ENCODE peak calls at places on chromosome 10, in ten cellular contexts. G is ovary, L is Calu3, F is fibroblast of villous mesenchyme, I is neural crest cell, R is endothelial cell, V is heart left ventricle, J is HCT116, A is B cell, W is GM06990. M is an unnamed sample.

GRCh38 chr10:107924458-107924857 is 760.0 kb upstream of the SORCS1 start:
- DNase-seq in J (no peak), A (no peak), W (no peak), G (no peak), F (no peak), L (no peak), V (no peak), I (no peak), R (no peak), M (no peak)

GRCh38 chr10:127720903-127721302 is 16.1 kb upstream of the FOXI2 start:
- DNase-seq in V (no peak), L (no peak), F (no peak), R (no peak), I (no peak), W (no peak), J (no peak), G (no peak), A (no peak), M (no peak)

GRCh38 chr10:31927597-31928530 is 767 bp downstream of the ARHGAP12 start:
- DNase-seq in I (peak), A (peak), L (peak), J (no peak), G (peak), W (peak), R (peak), V (peak), F (peak), M (peak)

GRCh38 chr10:74282151-74282852 is 131.3 kb downstream of the ADK start:
- DNase-seq in V (no peak), G (no peak), A (no peak), I (no peak), J (no peak), F (peak), L (no peak), R (no peak), W (no peak), M (no peak)

GRCh38 chr10:17771027-17771426 is 19.0 kb downstream of the TMEM236 start:
- DNase-seq in F (no peak), R (no peak), J (no peak), G (no peak), A (no peak), L (no peak), V (no peak), I (no peak), W (no peak), M (no peak)

GRCh38 chr10:90832111-90832510 is 25.7 kb downstream of the HTR7 start:
- DNase-seq in F (no peak), I (no peak), R (no peak), J (no peak), G (no peak), L (no peak), W (no peak), A (no peak), V (no peak), M (no peak)

GRCh38 chr10:72564596-72564995 is 61.3 kb downstream of the MICU1 start:
- DNase-seq in W (no peak), G (no peak), I (no peak), F (peak), V (no peak), L (no peak), J (no peak), R (no peak), A (no peak), M (no peak)

GRCh38 chr10:34732926-34733325 is 82.2 kb downstream of the PARD3 start:
- DNase-seq in J (peak), V (no peak), L (no peak), W (no peak), I (no peak), F (peak), A (no peak), G (no peak), R (no peak), M (no peak)

GRCh38 chr10:67818323-67818722 is 19.7 kb downstream of the DNAJC12 start:
- DNase-seq in V (no peak), F (no peak), A (no peak), G (no peak), J (no peak), R (no peak), W (no peak), L (peak), I (no peak), M (no peak)

GRCh38 chr10:62815373-62816111 is 624 bp downstream of the EGR2 start:
- DNase-seq in L (peak), I (peak), A (peak), V (no peak), J (no peak), W (peak), G (no peak), F (peak), R (no peak), M (peak)

GRCh38 chr10:59865101-59865500 is 41.3 kb downstream of the CCDC6 start:
- DNase-seq in R (no peak), L (peak), F (peak), I (no peak), G (no peak), V (no peak), W (no peak), J (peak), A (peak), M (no peak)

GRCh38 chr10:60757422-60757895 is 20.8 kb upstream of the CDK1 start:
- DNase-seq in F (peak), J (no peak), G (no peak), V (no peak), W (no peak), R (no peak), A (no peak), I (no peak), L (no peak), M (no peak)

GRCh38 chr10:23060918-23061317 is 34.5 kb upstream of the MSRB2 start:
- DNase-seq in J (no peak), G (no peak), A (no peak), W (no peak), V (no peak), F (no peak), R (no peak), L (no peak), I (no peak), M (no peak)

GRCh38 chr10:80662429-80663211 is 124.9 kb downstream of the SH2D4B start:
- DNase-seq in G (peak), L (peak), J (peak), A (peak), W (peak), R (peak), V (peak), F (peak), I (peak), M (peak)

GRCh38 chr10:62113680-62114079 is 155.0 kb downstream of the RTKN2 start:
- DNase-seq in G (no peak), A (no peak), W (no peak), V (no peak), J (no peak), I (no peak), F (no peak), R (no peak), L (no peak), M (no peak)

GRCh38 chr10:89966211-89966610 is 264.8 kb downstream of the KIF20B start:
- DNase-seq in R (no peak), J (no peak), W (no peak), F (no peak), L (no peak), A (no peak), I (no peak), G (no peak), V (no peak), M (no peak)

GRCh38 chr10:63375458-63375857 is 90.3 kb downstream of the JMJD1C start:
- DNase-seq in G (no peak), J (no peak), A (no peak), W (no peak), F (peak), R (no peak), V (no peak), L (no peak), I (no peak), M (no peak)

GRCh38 chr10:52064084-52064845 is 249.8 kb upstream of the DKK1 start:
- DNase-seq in R (no peak), G (no peak), W (no peak), A (no peak), I (no peak), J (no peak), F (no peak), V (peak), L (no peak), M (no peak)

GRCh38 chr10:22315455-22316285 is 518 bp upstream of the COMMD3 start:
- DNase-seq in F (no peak), G (no peak), V (no peak), L (no peak), J (no peak), I (no peak), W (no peak), R (no peak), A (no peak), M (no peak)

GRCh38 chr10:17847586-17848296 is 38.6 kb downstream of the MRC1 start:
- DNase-seq in L (no peak), A (no peak), V (no peak), F (peak), W (no peak), R (no peak), G (no peak), J (no peak), I (no peak), M (no peak)

GRCh38 chr10:84179059-84179710 is 5.6 kb downstream of the GPR15LG start:
- DNase-seq in L (no peak), I (no peak), G (no peak), R (no peak), F (peak), J (no peak), A (peak), V (peak), W (peak), M (no peak)

GRCh38 chr10:1240341-1240775 is 184.2 kb downstream of the WDR37 start:
- DNase-seq in V (no peak), F (no peak), A (peak), R (peak), I (no peak), L (no peak), G (no peak), J (no peak), W (no peak), M (no peak)

GRCh38 chr10:63204667-63205391 is 71.7 kb downstream of the NRBF2 start:
- DNase-seq in G (no peak), J (no peak), I (no peak), W (peak), R (no peak), L (no peak), A (no peak), V (no peak), F (peak), M (no peak)

GRCh38 chr10:124041684-124042445 is 51.5 kb downstream of the CHST15 start:
- DNase-seq in G (no peak), W (no peak), L (no peak), F (no peak), V (no peak), I (no peak), J (no peak), A (no peak), R (no peak), M (no peak)

GRCh38 chr10:82278401-82279182 is 403.6 kb downstream of the NRG3 start:
- DNase-seq in R (no peak), W (no peak), V (no peak), L (no peak), F (no peak), J (no peak), I (no peak), G (no peak), A (no peak), M (no peak)
- TF ChIP-seq CTCF in R (no peak), W (no peak), V (no peak), L (no peak), F (no peak), J (no peak), I (no peak), G (no peak), A (no peak), M (no peak)

DNA sequence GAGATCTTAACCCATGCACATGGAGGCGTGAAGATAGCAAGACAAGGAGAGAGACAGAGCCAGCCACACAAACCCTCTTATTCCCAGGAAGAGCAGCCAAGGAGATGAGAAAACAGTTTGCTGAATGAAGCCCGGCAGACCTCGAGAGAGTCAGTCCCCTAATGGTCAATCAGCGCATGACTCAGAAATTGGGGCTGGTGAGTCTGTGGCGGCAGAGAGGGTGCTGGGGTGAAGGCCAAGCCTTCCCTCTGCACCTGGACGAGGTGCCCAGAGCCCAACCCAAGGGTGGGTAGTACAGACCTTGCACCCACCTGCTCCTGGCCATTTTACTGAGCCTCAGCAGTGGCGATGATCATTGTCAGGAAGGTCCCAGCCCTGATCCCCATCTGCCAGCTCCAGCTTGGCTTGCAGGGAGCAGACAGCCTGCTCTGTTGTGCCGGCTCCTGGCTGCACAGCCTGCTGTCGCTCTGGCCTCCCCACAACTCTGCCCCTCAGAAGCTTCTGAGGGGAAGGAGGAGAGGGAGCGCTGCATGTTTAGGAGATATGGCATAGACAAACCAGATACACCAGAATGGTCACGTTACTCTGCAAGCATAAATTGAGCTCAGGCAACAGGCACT is 256.6 kb downstream of the RPS24 start:
- DNase-seq in V (no peak), F (no peak), J (no peak), A (no peak), W (no peak), R (no peak), G (no peak), L (no peak), I (no peak), M (no peak)
- TF ChIP-seq CTCF in V (no peak), F (no peak), J (no peak), A (no peak), W (no peak), R (no peak), G (no peak), L (no peak), I (no peak), M (peak)

GRCh38 chr10:125779403-125780327 is 4.0 kb upstream of the MMP21 start:
- DNase-seq in J (no peak), A (no peak), F (no peak), R (no peak), G (no peak), I (no peak), V (no peak), W (no peak), L (no peak), M (no peak)
- TF ChIP-seq CTCF in J (no peak), A (no peak), F (no peak), R (no peak), G (no peak), I (no peak), V (no peak), W (no peak), L (no peak), M (no peak)

GRCh38 chr10:5963591-5963990 is 13.8 kb downstream of the IL15RA start:
- DNase-seq in L (no peak), G (no peak), A (no peak), J (no peak), R (no peak), F (no peak), W (no peak), V (peak), I (no peak), M (no peak)

GRCh38 chr10:5965266-5965665 is 12.1 kb downstream of the IL15RA start:
- DNase-seq in L (no peak), V (peak), A (no peak), I (no peak), W (no peak), F (no peak), R (no peak), G (no peak), J (no peak), M (no peak)

GRCh38 chr10:5964736-5965135 is 12.6 kb downstream of the IL15RA start:
- DNase-seq in G (no peak), F (no peak), R (no peak), A (no peak), V (peak), I (no peak), L (no peak), W (no peak), J (no peak), M (no peak)

GRCh38 chr10:5961405-5962100 is 15.8 kb downstream of the IL15RA start:
- DNase-seq in L (no peak), F (no peak), R (no peak), I (no peak), W (no peak), J (no peak), V (peak), A (no peak), G (no peak), M (no peak)

GRCh38 chr10:5963071-5963470 is 14.3 kb downstream of the IL15RA start:
- DNase-seq in A (no peak), I (no peak), W (no peak), G (no peak), J (no peak), V (peak), L (no peak), R (no peak), F (no peak), M (no peak)
- TF ChIP-seq CTCF in A (no peak), I (no peak), W (no peak), G (no peak), J (no peak), V (no peak), L (no peak), R (no peak), F (no peak), M (no peak)

DNA sequence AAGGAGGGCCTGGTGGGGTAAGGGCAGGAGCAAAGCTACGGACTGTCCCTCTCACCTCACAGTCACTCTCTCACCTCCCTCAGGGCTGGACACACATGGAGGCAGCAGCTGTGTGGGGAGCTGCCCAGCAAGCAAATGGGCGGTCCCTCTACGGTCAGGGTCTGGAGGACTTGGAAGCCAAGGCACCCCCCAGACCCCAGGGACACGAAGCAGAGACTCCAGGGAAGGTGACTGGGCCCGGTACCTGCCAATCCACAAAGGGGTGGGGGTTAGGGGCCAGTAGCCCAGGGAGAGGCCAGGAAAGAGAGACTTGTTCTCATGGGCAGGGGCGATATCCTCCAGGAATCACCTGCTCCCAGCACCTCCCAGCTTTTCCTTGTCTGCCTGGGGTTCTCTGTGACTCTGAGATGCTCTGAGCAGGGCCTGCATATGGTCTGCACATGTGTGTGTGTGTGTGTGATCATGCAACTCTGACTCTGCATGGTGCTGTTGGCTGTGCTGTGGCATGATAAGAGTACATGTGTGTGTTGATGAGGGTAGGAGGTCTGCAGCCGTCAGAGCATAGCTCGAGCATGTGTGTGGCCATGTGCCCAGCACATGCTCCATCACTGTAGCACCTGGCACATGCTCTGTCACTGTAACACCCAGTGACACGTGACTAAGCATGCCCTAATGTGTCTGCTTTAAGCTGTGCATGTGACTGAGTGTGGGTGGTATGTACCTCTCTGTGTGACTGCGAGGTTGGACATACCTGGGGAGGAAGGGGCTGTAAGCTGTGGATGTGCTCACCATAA is 4.5 kb upstream of the LDB3 start:
- DNase-seq in G (no peak), W (no peak), A (no peak), L (no peak), F (no peak), V (peak), J (no peak), R (no peak), I (no peak), M (no peak)
- TF ChIP-seq CTCF in G (no peak), W (no peak), A (no peak), L (no peak), F (no peak), V (no peak), J (no peak), R (no peak), I (no peak), M (no peak)

DNA sequence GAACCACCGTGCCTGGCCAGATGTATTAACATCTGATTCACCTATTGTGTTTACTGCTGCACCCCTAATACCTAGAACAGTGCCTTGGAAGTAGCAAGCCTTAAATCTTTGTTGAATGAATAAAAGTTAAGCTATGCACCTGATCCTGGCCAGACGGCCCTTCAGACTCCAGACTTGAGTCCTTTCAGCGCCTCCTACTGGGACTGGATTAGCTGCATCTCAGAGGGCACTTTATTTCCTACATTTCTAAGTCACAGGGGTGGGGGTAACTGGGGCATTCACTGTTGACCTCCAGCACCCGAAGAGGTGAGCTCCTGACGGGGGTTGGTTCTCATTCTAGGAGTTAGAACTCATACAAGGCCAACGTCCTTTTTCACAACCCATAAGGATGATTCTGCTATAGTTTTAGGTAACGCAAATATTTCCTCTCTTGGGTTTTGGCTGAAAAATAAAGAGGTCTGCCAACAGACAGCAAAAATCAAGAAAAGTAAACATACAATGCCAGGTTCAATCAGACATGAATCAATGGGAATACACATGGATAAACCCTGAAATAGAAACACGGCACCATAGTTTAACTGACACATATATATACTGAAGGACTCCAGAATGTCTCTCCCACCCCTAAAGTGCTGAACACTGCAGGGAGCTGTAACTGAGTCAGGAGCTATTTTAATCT is 48.0 kb upstream of the DLG5 start:
- DNase-seq in V (no peak), L (peak), J (peak), W (no peak), R (peak), G (no peak), A (no peak), I (peak), F (peak), M (no peak)
- TF ChIP-seq CTCF in V (no peak), L (peak), J (peak), W (peak), R (peak), G (no peak), A (no peak), I (peak), F (peak), M (peak)

DNA sequence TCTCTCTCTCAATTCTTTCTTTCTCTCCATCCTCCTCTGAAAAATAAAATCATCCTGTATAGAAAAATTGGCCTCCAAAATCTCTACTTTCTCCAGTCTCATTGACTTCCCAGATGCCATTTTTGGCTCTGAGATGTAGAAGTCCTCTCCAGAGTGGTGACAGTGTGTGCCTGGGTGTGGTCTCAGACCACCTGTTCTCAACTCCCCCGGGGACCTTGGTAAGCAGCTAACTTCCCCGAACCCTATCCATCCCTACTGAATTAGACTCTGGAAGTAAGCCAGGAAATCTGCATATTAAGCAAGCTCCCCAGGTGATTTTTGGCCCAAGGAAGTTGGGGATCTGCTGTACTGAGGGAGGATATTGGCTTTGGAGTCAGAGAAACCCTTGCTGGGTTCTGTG is 120.5 kb downstream of the WDR11 start:
- DNase-seq in J (no peak), L (no peak), W (no peak), A (no peak), G (no peak), F (no peak), R (no peak), I (no peak), V (no peak), M (no peak)
- TF ChIP-seq CTCF in J (no peak), L (no peak), W (no peak), A (no peak), G (no peak), F (no peak), R (no peak), I (no peak), V (no peak), M (no peak)

GRCh38 chr10:118045842-118046490 is 775 bp downstream of the RAB11FIP2 start:
- DNase-seq in W (no peak), I (no peak), J (peak), L (peak), R (no peak), V (peak), F (peak), G (peak), A (no peak), M (no peak)
- TF ChIP-seq CTCF in W (no peak), I (no peak), J (no peak), L (no peak), R (no peak), V (no peak), F (no peak), G (no peak), A (no peak), M (no peak)